ENCODE peak calls at places on chromosome 14, in seven cellular contexts. Q is WERI-Rb-1, X is astrocyte, A is heart right ventricle, P is gastrocnemius medialis, Y is BE2C, K is SJSA1. R is an unnamed sample.

GRCh38 chr14:68569970-68570409 is 222.9 kb downstream of the ZFP36L1 start:
- DNase-seq in Q (no peak), X (no peak), A (no peak), P (no peak), Y (no peak), K (no peak), R (no peak)

GRCh38 chr14:87461704-87462103 is 531.3 kb downstream of the GALC start:
- DNase-seq in Q (peak; percentile 80), X (no peak), A (no peak), P (no peak), Y (no peak), K (no peak), R (no peak)

GRCh38 chr14:28344381-28344780 is 422.2 kb upstream of the FOXG1 start:
- DNase-seq in Q (no peak), X (peak; percentile 19), A (no peak), P (no peak), Y (no peak), K (no peak), R (no peak)

GRCh38 chr14:90812109-90812508 is 4.1 kb downstream of the TTC7B start:
- DNase-seq in Q (peak; percentile 53), X (no peak), A (no peak), P (no peak), Y (no peak), K (no peak), R (no peak)

GRCh38 chr14:91395998-91396660 is 21.5 kb downstream of the CCDC88C start:
- DNase-seq in Q (no peak), X (no peak), A (no peak), P (no peak), Y (no peak), K (no peak), R (no peak)

GRCh38 chr14:24398943-24399801 is at the start of gene NYNRIN:
- DNase-seq in Q (peak; percentile 68), X (peak; percentile 16), A (no peak), P (no peak), Y (peak; percentile 67), K (no peak), R (peak; percentile 51)

GRCh38 chr14:30610719-30611388 is 11.3 kb upstream of the SCFD1 start:
- DNase-seq in Q (no peak), X (peak; percentile 65), A (peak; percentile 32), P (peak; percentile 55), Y (peak; percentile 58), K (peak; percentile 59), R (peak; percentile 49)

GRCh38 chr14:76432967-76433752 is 57.2 kb downstream of the ESRRB start:
- DNase-seq in Q (no peak), X (no peak), A (no peak), P (no peak), Y (no peak), K (no peak), R (no peak)

GRCh38 chr14:74008843-74009499 is 10.1 kb downstream of the ENTPD5 start:
- DNase-seq in Q (no peak), X (no peak), A (no peak), P (no peak), Y (no peak), K (no peak), R (no peak)

DNA sequence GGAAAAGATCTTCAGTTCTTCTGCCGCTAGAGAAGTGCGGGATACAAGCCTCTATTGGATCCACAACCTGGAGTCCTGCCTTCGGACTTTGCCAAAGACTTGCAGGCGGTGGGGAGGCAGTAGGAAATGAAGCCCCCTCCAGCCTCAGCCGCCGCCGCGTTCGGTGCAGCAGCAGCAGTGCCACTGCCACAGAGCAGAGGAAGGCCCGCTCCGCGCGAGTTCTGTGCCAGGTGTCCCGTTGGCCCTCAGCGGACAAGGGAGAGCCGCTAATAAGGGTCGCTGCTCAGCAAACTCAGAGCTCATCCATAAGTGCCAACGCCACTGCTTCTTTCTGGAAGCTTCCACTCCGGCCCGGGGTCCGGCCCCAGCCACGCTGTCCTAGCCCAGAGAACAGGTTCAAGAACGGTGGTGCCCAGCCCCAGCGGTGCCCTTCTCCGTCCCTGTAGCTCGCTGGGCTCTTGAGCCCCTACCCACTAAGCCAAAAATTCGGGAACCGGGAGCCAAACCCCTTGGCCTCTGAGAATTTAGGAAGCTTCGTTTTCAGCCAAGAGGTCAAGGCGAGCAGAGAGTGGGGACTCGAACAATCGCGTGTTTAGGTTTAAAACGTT is 6.4 kb downstream of the SIX1 start:
- DNase-seq in Q (no peak), X (no peak), A (no peak), P (peak; percentile 47), Y (no peak), K (no peak), R (no peak)
- H3K4me3 ChIP-seq in Q (no peak overlapping the region), X (no peak overlapping the region), A (no peak overlapping the region), P (peak overlapping the region; percentile 87), Y (no peak overlapping the region), K (no peak overlapping the region), R (no peak overlapping the region)

DNA sequence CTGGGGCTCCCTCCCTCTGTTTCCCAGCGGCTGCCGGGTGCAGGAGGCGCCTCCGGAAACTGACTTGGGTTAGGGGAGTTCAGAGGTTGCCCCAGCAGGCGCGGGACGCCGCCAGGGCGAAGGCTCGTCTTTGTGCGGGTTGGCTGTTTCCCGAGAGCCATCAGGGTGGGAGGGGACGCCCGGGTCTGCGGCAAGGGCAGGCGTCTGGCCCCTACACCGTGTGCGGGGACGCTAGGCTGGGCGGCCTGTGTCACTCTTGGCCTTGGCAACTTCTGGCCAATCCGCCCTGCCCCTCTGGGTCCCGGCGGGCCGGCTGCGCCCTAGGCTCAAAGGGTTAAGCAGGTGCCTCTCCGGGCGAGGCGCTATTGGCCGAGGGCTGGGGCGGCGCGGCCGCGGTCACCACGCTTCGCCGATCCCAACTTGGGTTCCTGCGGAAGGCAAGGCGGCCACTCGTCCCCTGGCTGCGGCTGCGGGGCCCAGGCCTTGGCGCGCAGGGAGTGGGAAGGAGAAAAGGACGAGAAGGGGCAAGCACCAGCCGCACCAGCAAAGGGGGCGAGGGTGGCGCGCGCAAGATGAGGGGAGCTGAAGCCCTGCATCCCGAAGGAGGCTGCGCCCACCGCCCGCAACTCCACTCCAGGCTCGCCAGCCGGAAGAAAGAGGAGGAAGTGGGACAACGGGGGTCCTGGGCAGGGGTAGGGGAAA is 5.6 kb upstream of the NPAS3 start:
- DNase-seq in Q (peak; percentile 19), X (no peak), A (no peak), P (no peak), Y (no peak), K (no peak), R (no peak)
- H3K4me3 ChIP-seq in Q (peak overlapping the region; percentile 46), X (peak overlapping the region; percentile 63), A (peak overlapping the region; percentile 61), P (peak overlapping the region; percentile 69), Y (no peak overlapping the region), K (no peak overlapping the region), R (peak overlapping the region; percentile 63)

GRCh38 chr14:101774006-101774755 is 12.7 kb downstream of the PPP2R5C start:
- DNase-seq in Q (no peak), X (no peak), A (no peak), P (no peak), Y (peak; percentile 80), K (no peak), R (peak; percentile 73)

GRCh38 chr14:101774814-101775213 is 13.3 kb downstream of the PPP2R5C start:
- DNase-seq in Q (no peak), X (no peak), A (no peak), P (no peak), Y (no peak), K (no peak), R (no peak)

GRCh38 chr14:101773378-101773777 is 11.9 kb downstream of the PPP2R5C start:
- DNase-seq in Q (no peak), X (no peak), A (no peak), P (no peak), Y (no peak), K (no peak), R (no peak)

GRCh38 chr14:101776315-101776714 is 14.8 kb downstream of the PPP2R5C start:
- DNase-seq in Q (no peak), X (no peak), A (no peak), P (no peak), Y (no peak), K (no peak), R (no peak)

GRCh38 chr14:101775756-101776292 is 14.3 kb downstream of the PPP2R5C start:
- DNase-seq in Q (no peak), X (no peak), A (peak; percentile 67), P (no peak), Y (no peak), K (no peak), R (no peak)
- H3K4me3 ChIP-seq in Q (no peak overlapping the region), X (no peak overlapping the region), A (no peak overlapping the region), P (no peak overlapping the region), Y (no peak overlapping the region), K (no peak overlapping the region), R (no peak overlapping the region)

GRCh38 chr14:34711169-34711568 is 3.2 kb downstream of the CFL2 start:
- DNase-seq in Q (no peak), X (peak; percentile 91), A (peak; percentile 33), P (peak; percentile 67), Y (peak; percentile 41), K (no peak), R (peak; percentile 6)
- H3K4me3 ChIP-seq in Q (no peak overlapping the region), X (peak overlapping the region; percentile 7), A (peak overlapping the region; percentile 82), P (peak overlapping the region; percentile 93), Y (peak overlapping the region; percentile 9), K (no peak overlapping the region), R (peak overlapping the region; percentile 94)

GRCh38 chr14:33812181-33812580 is 138.7 kb downstream of the EGLN3 start:
- DNase-seq in Q (no peak), X (no peak), A (no peak), P (no peak), Y (no peak), K (no peak), R (no peak)

GRCh38 chr14:33810308-33810707 is 140.6 kb downstream of the EGLN3 start:
- DNase-seq in Q (no peak), X (no peak), A (no peak), P (no peak), Y (no peak), K (no peak), R (no peak)

GRCh38 chr14:33812596-33812995 is 138.3 kb downstream of the EGLN3 start:
- DNase-seq in Q (no peak), X (no peak), A (no peak), P (no peak), Y (no peak), K (no peak), R (no peak)

GRCh38 chr14:33811731-33812130 is 139.1 kb downstream of the EGLN3 start:
- DNase-seq in Q (no peak), X (no peak), A (no peak), P (no peak), Y (no peak), K (no peak), R (no peak)

GRCh38 chr14:33814010-33814409 is 136.9 kb downstream of the EGLN3 start:
- DNase-seq in Q (no peak), X (peak; percentile 6), A (no peak), P (no peak), Y (no peak), K (no peak), R (no peak)
- H3K4me3 ChIP-seq in Q (no peak overlapping the region), X (no peak overlapping the region), A (no peak overlapping the region), P (no peak overlapping the region), Y (no peak overlapping the region), K (no peak overlapping the region), R (no peak overlapping the region)

DNA sequence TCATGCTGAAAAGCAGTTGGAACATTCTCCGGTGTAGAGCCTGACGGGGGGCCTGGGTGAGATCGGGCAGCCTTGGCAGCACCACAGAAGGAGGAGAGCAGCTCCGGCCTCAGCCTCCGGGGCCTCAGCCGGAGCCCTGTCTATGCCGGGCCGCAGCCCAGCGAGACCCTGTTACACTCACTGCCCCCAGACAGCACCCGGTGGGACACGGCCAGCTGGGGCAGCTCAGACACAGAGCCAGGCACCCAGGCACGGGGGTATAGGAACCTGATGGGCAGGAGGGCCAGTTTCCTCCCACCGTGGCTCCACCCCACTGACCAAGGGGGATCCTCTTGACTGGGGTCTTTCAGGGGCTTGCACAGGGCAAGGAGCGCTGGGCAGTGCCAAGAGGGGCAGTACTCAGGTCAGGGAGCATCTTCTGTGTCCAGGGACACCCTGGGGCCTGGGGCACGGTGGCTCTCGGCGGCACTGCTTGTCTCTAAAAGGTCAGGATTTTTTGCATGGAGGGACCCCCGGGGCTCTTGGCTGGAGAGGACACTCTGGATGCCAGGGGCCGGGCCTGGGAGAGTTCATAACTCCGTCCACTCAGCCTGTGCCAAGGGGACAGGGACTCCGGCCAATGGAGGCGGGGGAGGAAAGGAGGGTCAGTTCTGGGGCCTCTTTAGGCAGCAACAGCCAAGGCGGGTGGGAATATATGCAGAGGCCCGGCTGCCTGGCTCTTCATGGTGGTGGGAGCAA is 9.4 kb downstream of the INF2 start:
- DNase-seq in Q (no peak), X (no peak), A (peak; percentile 69), P (no peak), Y (no peak), K (no peak), R (no peak)
- H3K4me3 ChIP-seq in Q (no peak overlapping the region), X (no peak overlapping the region), A (peak overlapping the region; percentile 29), P (no peak overlapping the region), Y (no peak overlapping the region), K (no peak overlapping the region), R (peak overlapping the region; percentile 5)

R was measured in dorsolateral prefrontal cortex.